ENCODE peak calls at places on chromosomes 2 and 18, in five cellular contexts. J is fibroblast of lung, C is RWPE1, D is IMR-90, T is PC-9. H is an unnamed sample.

GRCh38 chr2:205367536-205367935 is 314.8 kb upstream of the NRP2 start:
- DNase-seq in J (peak; percentile 11), C (no peak), D (peak; percentile 80), T (no peak), H (no peak)

GRCh38 chr2:109383505-109384307 is 230.1 kb downstream of the SEPTIN10 start:
- DNase-seq in J (no peak), C (no peak), D (no peak), T (no peak), H (peak; percentile 3)

GRCh38 chr2:17166506-17166905 is 351.7 kb downstream of the RAD51AP2 start:
- DNase-seq in J (peak; percentile 17), C (no peak), D (peak; percentile 4), T (peak; percentile 70), H (no peak)

GRCh38 chr2:118850901-118851268 is 3.4 kb upstream of the EN1 start:
- DNase-seq in J (no peak), C (no peak), D (no peak), T (no peak), H (no peak)

GRCh38 chr2:214731008-214731407 is 78.5 kb downstream of the BARD1 start:
- DNase-seq in J (no peak), C (no peak), D (no peak), T (no peak), H (no peak)

GRCh38 chr18:76805221-76805620 is 17.1 kb upstream of the ZNF236 start:
- DNase-seq in J (no peak), C (no peak), D (peak; percentile 45), T (no peak), H (no peak)

GRCh38 chr2:97951155-97951670 is 44.5 kb downstream of the TMEM131 start:
- DNase-seq in J (no peak), C (no peak), D (peak; percentile 9), T (no peak), H (no peak)

GRCh38 chr2:144183744-144184143 is 336.2 kb downstream of the ZEB2 start:
- DNase-seq in J (peak; percentile 84), C (no peak), D (peak; percentile 85), T (no peak), H (no peak)

GRCh38 chr18:21599585-21600525 is 649 bp downstream of the ESCO1 start:
- DNase-seq in J (no peak), C (peak; percentile 57), D (peak; percentile 9), T (peak; percentile 45), H (peak; percentile 62)

GRCh38 chr2:3594493-3595281 is at the start of gene COLEC11:
- DNase-seq in J (no peak), C (no peak), D (no peak), T (no peak), H (no peak)

GRCh38 chr2:230784840-230785239 is 72.2 kb downstream of the CAB39 start:
- DNase-seq in J (no peak), C (no peak), D (no peak), T (no peak), H (no peak)

GRCh38 chr2:114222331-114222730 is 220.1 kb upstream of the DPP10 start:
- DNase-seq in J (no peak), C (no peak), D (no peak), T (no peak), H (no peak)

DNA sequence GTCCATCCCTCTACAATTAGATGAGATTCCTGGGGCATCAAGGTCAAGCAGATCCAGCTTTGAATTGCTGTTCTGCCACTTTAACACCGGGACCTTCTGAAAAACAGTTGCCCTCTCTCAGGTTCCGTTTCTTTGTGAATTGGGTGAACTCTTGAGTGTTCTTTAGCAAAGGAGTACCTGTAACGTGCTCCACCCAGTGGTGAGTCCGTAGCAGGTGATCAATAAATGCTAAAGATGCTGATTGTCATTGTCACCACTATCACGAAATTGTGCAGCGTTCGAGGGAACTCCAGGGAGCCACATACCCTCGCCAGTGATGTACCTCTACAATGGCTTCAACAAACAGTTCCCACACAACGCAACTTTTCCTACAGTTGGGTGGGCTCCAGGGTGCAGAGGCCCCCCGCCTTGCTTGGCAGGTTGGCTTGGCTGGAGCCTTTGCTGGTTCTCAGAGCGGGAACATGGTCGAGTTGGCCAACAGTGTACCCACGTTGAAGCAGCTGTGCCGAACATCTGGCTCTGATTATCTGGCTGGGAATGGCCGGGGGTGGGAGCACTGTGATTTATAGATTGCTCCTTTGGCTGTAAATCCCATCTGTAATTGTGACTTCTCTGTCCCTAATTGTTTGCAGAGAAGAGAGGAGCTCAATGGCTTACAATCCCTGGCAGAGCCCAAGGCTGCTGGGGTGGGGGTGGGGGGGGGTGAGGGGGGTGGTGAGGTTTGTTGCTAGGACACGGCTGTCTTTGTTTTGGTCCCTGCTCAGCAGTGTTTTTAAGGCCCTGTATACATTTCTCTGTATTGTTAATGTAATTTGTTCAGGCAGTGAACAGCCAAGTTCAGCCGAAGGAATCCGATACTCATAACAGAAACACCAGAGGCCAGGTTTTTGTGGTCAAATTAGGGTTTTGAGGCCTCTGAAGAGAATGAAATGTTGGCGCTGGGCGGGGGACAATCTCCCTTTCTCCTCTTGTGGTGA is 82.2 kb downstream of the TCF7L1 start:
- DNase-seq in J (peak; percentile 95), C (no peak), D (peak; percentile 93), T (no peak), H (peak; percentile 52)
- H3K27ac ChIP-seq in J (peak overlapping the region; percentile 65), C (peak overlapping the region; percentile 0), D (peak overlapping the region; percentile 75), T (no peak overlapping the region), H (peak overlapping the region; percentile 91)

DNA sequence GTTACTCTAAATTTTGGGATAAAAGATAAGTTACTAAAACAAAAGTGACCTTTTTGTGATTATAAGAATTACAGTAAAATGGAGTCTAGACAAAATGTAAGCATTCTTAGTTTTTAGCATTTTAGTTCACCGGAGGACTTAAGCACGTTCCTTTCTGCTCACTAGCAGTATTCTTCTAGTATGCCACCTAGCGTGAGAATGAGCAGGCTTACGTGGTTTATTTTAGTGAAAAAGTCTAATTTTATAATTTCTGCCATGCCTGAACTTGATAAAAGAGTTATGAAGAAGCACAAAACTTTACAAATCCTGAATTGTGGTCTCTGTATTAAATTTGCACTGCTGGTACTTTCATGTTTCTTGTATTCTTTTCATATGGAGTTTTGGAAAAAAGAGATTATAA is 12.6 kb upstream of the OTX1 start:
- DNase-seq in J (no peak), C (no peak), D (no peak), T (no peak), H (no peak)
- H3K27ac ChIP-seq in J (no peak overlapping the region), C (no peak overlapping the region), D (no peak overlapping the region), T (no peak overlapping the region), H (no peak overlapping the region)

GRCh38 chr2:84442888-84443287 is 16.2 kb downstream of the SUCLG1 start:
- DNase-seq in J (no peak), C (no peak), D (no peak), T (no peak), H (no peak)
- H3K27ac ChIP-seq in J (no peak overlapping the region), C (no peak overlapping the region), D (no peak overlapping the region), T (no peak overlapping the region), H (peak overlapping the region; percentile 33)

GRCh38 chr18:24011095-24011917 is 3.2 kb upstream of the TTC39C start:
- DNase-seq in J (no peak), C (no peak), D (no peak), T (no peak), H (no peak)
- H3K27ac ChIP-seq in J (no peak overlapping the region), C (no peak overlapping the region), D (no peak overlapping the region), T (no peak overlapping the region), H (no peak overlapping the region)

H was measured in breast epithelium.